ENCODE peak calls at places on chromosomes 6 and 20, in ten cellular contexts. F, H, T, S, Z, Q, R, G, X and W are unnamed samples.

GRCh38 chr20:43840382-43841070 is 74.1 kb upstream of the TOX2 start:
- DNase-seq in R (no peak), Q (peak), F (no peak), T (no peak), Z (no peak), H (peak), G (peak), S (no peak), X (no peak), W (no peak)

GRCh38 chr6:132734694-132735236 is 20.9 kb upstream of the VNN1 start:
- DNase-seq in S (peak), R (peak), Z (no peak), T (no peak), X (no peak), F (peak), G (no peak), Q (peak), H (peak), W (no peak)

GRCh38 chr20:6641012-6641411 is 126.5 kb upstream of the BMP2 start:
- DNase-seq in H (no peak), R (no peak), T (no peak), S (no peak), Q (no peak), F (no peak), Z (no peak), G (no peak), X (no peak), W (no peak)

GRCh38 chr6:168699631-168700315 is 258.8 kb downstream of the SMOC2 start:
- DNase-seq in X (no peak), Q (no peak), Z (peak), S (no peak), T (no peak), F (no peak), G (no peak), R (no peak), H (no peak), W (no peak)

GRCh38 chr20:23115823-23116222 is 29.7 kb upstream of the CD93 start:
- DNase-seq in G (no peak), H (no peak), R (no peak), Z (no peak), T (no peak), F (no peak), X (no peak), Q (peak), S (peak), W (no peak)

GRCh38 chr6:45923831-45924391 is 91.7 kb downstream of the CLIC5 start:
- DNase-seq in Q (peak), X (peak), G (no peak), T (no peak), H (peak), S (peak), R (peak), Z (no peak), F (no peak), W (no peak)

GRCh38 chr6:157428418-157429202 is 47.6 kb downstream of the ZDHHC14 start:
- DNase-seq in X (no peak), T (no peak), G (no peak), H (no peak), S (no peak), F (no peak), R (peak), Q (no peak), Z (no peak), W (peak)

GRCh38 chr6:14211596-14211961 is 94.0 kb downstream of the CD83 start:
- DNase-seq in T (peak), H (peak), Z (peak), Q (peak), X (no peak), S (no peak), G (peak), R (no peak), F (peak), W (no peak)

GRCh38 chr6:15615837-15616236 is 47.0 kb downstream of the DTNBP1 start:
- DNase-seq in X (no peak), R (peak), F (no peak), Z (no peak), S (no peak), T (no peak), H (no peak), G (no peak), Q (no peak), W (no peak)

GRCh38 chr6:100892116-100892515 is 11.0 kb upstream of the ASCC3 start:
- DNase-seq in Z (no peak), S (no peak), R (no peak), F (no peak), G (no peak), Q (no peak), T (no peak), X (no peak), H (no peak), W (no peak)

GRCh38 chr20:52056203-52057062 is 135.1 kb downstream of the ZFP64 start:
- DNase-seq in G (no peak), X (peak), H (peak), F (no peak), T (no peak), Z (no peak), S (peak), Q (peak), R (peak), W (peak)

GRCh38 chr6:162119349-162119748 is 608.2 kb downstream of the PRKN start:
- DNase-seq in H (peak), Q (peak), G (peak), F (no peak), S (no peak), T (peak), X (peak), R (no peak), Z (no peak), W (peak)

GRCh38 chr20:3785240-3786125 is 1.1 kb downstream of the CENPB start:
- DNase-seq in R (no peak), X (peak), Q (no peak), G (no peak), S (no peak), Z (peak), F (no peak), H (no peak), T (peak), W (no peak)
- TF ChIP-seq CTCF in R (no peak), X (no peak), Q (no peak), G (no peak), S (no peak), Z (no peak), F (peak), H (no peak), T (no peak), W (no peak)

GRCh38 chr6:136923116-136923953 is 1.2 kb downstream of the SLC35D3 start:
- DNase-seq in X (no peak), Z (peak), Q (no peak), F (no peak), G (no peak), R (no peak), S (no peak), T (no peak), H (no peak), W (no peak)

GRCh38 chr6:136923954-136924291 is 1.8 kb downstream of the SLC35D3 start:
- DNase-seq in X (no peak), Z (no peak), R (no peak), T (no peak), S (no peak), H (no peak), Q (no peak), F (no peak), G (no peak), W (no peak)

GRCh38 chr6:136921936-136922679 is at the start of gene SLC35D3:
- DNase-seq in Q (no peak), X (peak), T (peak), G (no peak), H (peak), F (peak), R (no peak), S (no peak), Z (peak), W (no peak)

GRCh38 chr6:136921521-136921935 is 573 bp upstream of the SLC35D3 start:
- DNase-seq in T (peak), Q (no peak), R (no peak), X (no peak), S (no peak), F (peak), Z (peak), H (no peak), G (peak), W (no peak)

DNA sequence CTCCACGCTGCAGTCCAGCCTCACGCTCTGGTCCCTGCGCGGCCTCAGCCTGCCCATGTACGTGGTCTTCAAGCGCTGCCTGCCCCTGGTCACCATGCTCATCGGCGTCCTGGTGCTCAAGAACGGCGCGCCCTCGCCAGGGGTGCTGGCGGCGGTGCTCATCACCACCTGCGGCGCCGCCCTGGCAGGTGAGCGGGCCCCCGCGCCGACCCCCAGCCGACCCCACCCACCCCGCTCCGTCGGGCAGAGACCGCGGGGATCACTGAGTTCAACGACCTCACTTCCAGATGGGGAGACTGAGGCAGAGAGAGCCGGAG is 537 bp downstream of the SLC35D3 start:
- DNase-seq in Q (no peak), Z (no peak), X (no peak), S (no peak), T (no peak), F (no peak), R (no peak), H (no peak), G (no peak), W (no peak)
- H3K4me3 ChIP-seq in Q (peak), Z (peak), X (no peak), S (peak), T (peak), F (peak), R (peak), H (peak), G (peak), W (peak)

DNA sequence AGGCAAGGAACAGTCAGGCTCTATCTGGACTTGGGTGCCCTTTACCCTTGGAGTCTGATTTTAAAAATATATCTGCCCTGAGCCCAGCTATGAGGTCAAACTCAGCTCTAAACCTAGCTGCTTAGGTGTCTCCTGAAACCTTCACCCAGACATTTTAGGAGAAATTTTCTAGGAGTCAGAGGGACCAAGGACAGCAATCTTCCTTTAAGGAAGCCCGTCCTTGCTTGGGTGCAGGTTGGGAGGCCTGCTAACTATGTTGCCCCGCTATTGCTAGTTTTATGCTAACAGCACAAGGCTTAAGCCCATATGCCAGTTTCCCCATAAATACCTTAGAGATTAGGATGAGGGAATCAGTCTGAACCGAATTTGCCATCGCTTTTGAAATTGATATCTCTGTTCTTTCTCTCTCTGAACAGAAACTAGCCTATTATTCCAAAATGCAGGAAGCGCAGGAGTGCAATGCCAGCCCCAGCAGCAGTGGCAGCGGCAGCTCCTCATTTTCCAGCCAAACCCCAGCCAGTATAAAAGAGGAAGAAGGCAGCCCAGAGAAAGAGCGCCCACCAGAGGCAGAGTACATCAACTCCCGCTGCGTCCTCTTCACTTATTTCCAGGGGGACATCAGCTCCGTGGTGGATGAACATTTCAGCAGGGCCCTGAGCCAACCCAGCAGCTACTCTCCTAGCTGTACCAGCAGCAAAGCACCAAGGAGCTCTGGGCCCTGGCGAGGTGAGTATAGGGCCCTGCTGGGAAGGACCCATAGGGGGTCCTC is 2.6 kb downstream of the VGLL2 start:
- DNase-seq in F (peak), S (no peak), R (no peak), X (no peak), G (no peak), T (no peak), H (no peak), Z (no peak), Q (no peak), W (no peak)
- TF ChIP-seq CTCF in F (no peak), S (no peak), R (no peak), X (peak), G (no peak), T (no peak), H (no peak), Z (no peak), Q (no peak), W (no peak)

DNA sequence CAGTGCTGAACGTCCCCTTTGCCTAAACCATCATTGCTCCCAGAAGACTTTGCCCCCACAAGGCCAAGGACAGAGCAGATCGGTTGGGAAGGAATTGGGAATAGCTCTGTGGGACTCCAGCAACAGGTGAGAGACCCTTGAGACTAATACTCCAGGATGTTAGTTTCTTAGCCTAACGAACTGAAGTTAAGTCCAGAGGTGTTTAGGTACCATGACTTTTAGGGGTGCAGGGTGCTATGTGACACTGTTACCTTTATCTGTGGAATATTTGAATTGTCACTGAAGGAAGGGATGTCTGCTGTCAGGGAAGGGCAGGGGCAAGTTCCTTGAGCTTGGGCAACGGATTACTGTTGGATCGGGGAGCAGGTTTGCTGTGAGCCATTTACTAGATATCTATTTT is 1.9 kb downstream of the BLCAP start:
- DNase-seq in Z (no peak), R (no peak), H (no peak), S (no peak), T (no peak), Q (no peak), X (no peak), G (peak), F (no peak), W (no peak)
- H3K4me3 ChIP-seq in Z (no peak), R (peak), H (peak), S (peak), T (peak), Q (peak), X (no peak), G (peak), F (peak), W (no peak)

GRCh38 chr6:114690625-114691024 is 347.8 kb upstream of the HS3ST5 start:
- DNase-seq in F (no peak), T (no peak), S (no peak), H (no peak), Z (no peak), G (no peak), Q (no peak), X (no peak), R (no peak), W (no peak)
- TF ChIP-seq CTCF in F (no peak), T (no peak), S (no peak), H (no peak), Z (no peak), G (no peak), Q (no peak), X (no peak), R (no peak), W (no peak)

DNA sequence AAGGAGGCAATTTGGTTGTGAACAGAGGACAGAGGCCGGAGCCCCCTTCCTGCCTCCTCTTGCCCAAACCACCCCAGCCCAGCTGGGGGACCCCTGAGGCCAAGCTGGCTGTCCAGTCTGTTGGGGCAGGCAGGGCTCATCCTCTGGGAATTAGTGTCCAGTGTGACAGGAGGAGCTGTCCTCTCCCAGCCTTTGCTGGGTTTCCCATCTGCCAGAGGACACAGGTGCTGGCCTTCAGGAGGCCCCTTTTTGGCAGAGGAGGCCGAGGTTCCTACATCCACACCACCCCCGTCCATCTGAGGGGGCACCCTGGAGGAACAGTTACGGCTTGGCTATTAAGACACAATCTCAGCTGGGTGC is 44.7 kb upstream of the MDGA1 start:
- DNase-seq in Q (no peak), T (no peak), R (no peak), S (no peak), G (no peak), F (no peak), Z (no peak), X (no peak), H (no peak), W (no peak)
- H3K4me3 ChIP-seq in Q (no peak), T (no peak), R (no peak), S (no peak), G (no peak), F (no peak), Z (no peak), X (no peak), H (no peak), W (no peak)